ENCODE peak calls at places on chromosome 1, in nine cellular contexts. H is sigmoid colon, O is endothelial cell, Q is cardiac muscle cell, D is astrocyte of the cerebellum, B is nephron progenitor cell, U is IMR-90, W is fibroblast of lung, Z is psoas muscle. Y is an unnamed sample.
A peak's percentile ranks its signal among the peaks of the same experiment; 100 is the strongest.

GRCh38 chr1:9341301-9341845 is 48.7 kb downstream of the SPSB1 start:
- DNase-seq in H (no peak), O (no peak), Q (no peak), D (no peak), B (no peak), U (no peak), W (no peak), Z (no peak), Y (no peak)

GRCh38 chr1:160768295-160768657 is 27.7 kb upstream of the LY9 start:
- DNase-seq in H (no peak), O (peak; percentile 50), Q (peak; percentile 10), D (no peak), B (no peak), U (no peak), W (no peak), Z (peak; percentile 56), Y (no peak)

GRCh38 chr1:42957229-42957879 is 1.3 kb downstream of the SLC2A1 start:
- DNase-seq in H (no peak), O (no peak), Q (no peak), D (no peak), B (no peak), U (no peak), W (no peak), Z (no peak), Y (no peak)

GRCh38 chr1:921011-921837 is 2.5 kb upstream of the SAMD11 start:
- DNase-seq in H (no peak), O (peak; percentile 69), Q (peak; percentile 93), D (peak; percentile 29), B (peak; percentile 88), U (peak; percentile 71), W (peak; percentile 68), Z (peak; percentile 85), Y (peak; percentile 29)

GRCh38 chr1:228050571-228051181 is 31.8 kb upstream of the ARF1 start:
- DNase-seq in H (no peak), O (no peak), Q (no peak), D (no peak), B (no peak), U (no peak), W (no peak), Z (peak; percentile 29), Y (no peak)

GRCh38 chr1:221712198-221712684 is 29.6 kb downstream of the DUSP10 start:
- DNase-seq in H (no peak), O (no peak), Q (no peak), D (peak; percentile 74), B (no peak), U (peak; percentile 99), W (peak; percentile 87), Z (no peak), Y (no peak)

GRCh38 chr1:173122958-173123852 is 72.5 kb upstream of the TNFSF18 start:
- DNase-seq in H (peak; percentile 93), O (peak; percentile 7), Q (peak; percentile 18), D (peak; percentile 57), B (no peak), U (peak; percentile 95), W (peak; percentile 98), Z (peak; percentile 77), Y (peak; percentile 84)

GRCh38 chr1:59499273-59499955 is 202.5 kb downstream of the FGGY start:
- DNase-seq in H (no peak), O (no peak), Q (no peak), D (no peak), B (no peak), U (no peak), W (no peak), Z (no peak), Y (no peak)

GRCh38 chr1:230087034-230087721 is 20.1 kb downstream of the GALNT2 start:
- DNase-seq in H (no peak), O (no peak), Q (no peak), D (no peak), B (no peak), U (no peak), W (no peak), Z (no peak), Y (no peak)

GRCh38 chr1:85661767-85662166 is 46.5 kb downstream of the ZNHIT6 start:
- DNase-seq in H (no peak), O (no peak), Q (peak; percentile 25), D (no peak), B (no peak), U (no peak), W (no peak), Z (no peak), Y (no peak)

GRCh38 chr1:45971922-45972321 is 160.5 kb downstream of the PIK3R3 start:
- DNase-seq in H (no peak), O (no peak), Q (no peak), D (no peak), B (no peak), U (no peak), W (no peak), Z (no peak), Y (no peak)

GRCh38 chr1:153538315-153538821 is 2.4 kb downstream of the S100A5 start:
- DNase-seq in H (no peak), O (no peak), Q (peak; percentile 51), D (no peak), B (no peak), U (peak; percentile 43), W (no peak), Z (peak; percentile 58), Y (no peak)

GRCh38 chr1:38611661-38612211 is 247.8 kb downstream of the RRAGC start:
- DNase-seq in H (no peak), O (no peak), Q (no peak), D (no peak), B (no peak), U (no peak), W (no peak), Z (no peak), Y (no peak)

GRCh38 chr1:63915121-63915520 is 141.3 kb downstream of the ROR1 start:
- DNase-seq in H (no peak), O (peak; percentile 16), Q (no peak), D (peak; percentile 24), B (no peak), U (peak; percentile 54), W (peak; percentile 47), Z (no peak), Y (no peak)
- TF ChIP-seq CTCF in H (no peak), O (no peak), Q (peak; percentile 17), D (peak; percentile 55), B (peak; percentile 26), U (peak; percentile 53), W (peak; percentile 34), Z (no peak), Y (peak; percentile 38)

GRCh38 chr1:20700636-20701215 is 17.1 kb downstream of the KIF17 start:
- DNase-seq in H (no peak), O (no peak), Q (no peak), D (no peak), B (no peak), U (no peak), W (no peak), Z (no peak), Y (no peak)

GRCh38 chr1:20701847-20702246 is 16.0 kb downstream of the KIF17 start:
- DNase-seq in H (no peak), O (no peak), Q (no peak), D (no peak), B (no peak), U (no peak), W (no peak), Z (no peak), Y (no peak)

GRCh38 chr1:20701446-20701845 is 16.4 kb downstream of the KIF17 start:
- DNase-seq in H (no peak), O (no peak), Q (no peak), D (no peak), B (no peak), U (no peak), W (no peak), Z (no peak), Y (no peak)

GRCh38 chr1:20703124-20703756 is 14.6 kb downstream of the KIF17 start:
- DNase-seq in H (no peak), O (no peak), Q (no peak), D (no peak), B (no peak), U (no peak), W (no peak), Z (no peak), Y (no peak)

DNA sequence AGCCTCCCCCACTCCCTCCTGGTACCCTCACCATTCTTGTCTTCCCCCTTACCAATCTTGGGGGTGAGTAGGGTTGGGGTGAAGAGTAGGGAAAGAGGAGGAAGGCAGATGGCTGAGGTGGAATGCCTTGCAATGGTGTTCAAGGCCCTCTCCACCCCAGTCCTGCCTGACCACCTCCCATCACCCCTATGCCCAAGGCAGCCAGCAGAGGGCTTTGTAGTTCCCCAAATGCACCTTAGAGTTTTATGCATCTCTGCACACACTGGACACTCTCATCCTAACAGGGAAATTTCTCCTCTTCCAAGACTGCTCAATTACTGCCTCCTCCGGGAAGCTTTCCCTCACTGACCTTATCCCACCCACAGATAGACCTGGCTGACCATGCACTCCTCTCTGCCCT is 15.4 kb downstream of the KIF17 start:
- DNase-seq in H (no peak), O (no peak), Q (no peak), D (no peak), B (no peak), U (peak; percentile 39), W (peak; percentile 21), Z (no peak), Y (no peak)
- TF ChIP-seq CTCF in H (no peak), O (no peak), Q (peak; percentile 46), D (peak; percentile 59), B (peak; percentile 6), U (peak; percentile 48), W (peak; percentile 38), Z (no peak), Y (peak; percentile 48)

GRCh38 chr1:79193211-79194079 is 186.9 kb upstream of the ADGRL4 start:
- DNase-seq in H (no peak), O (peak; percentile 28), Q (no peak), D (no peak), B (no peak), U (peak; percentile 74), W (peak; percentile 79), Z (no peak), Y (no peak)

GRCh38 chr1:79198841-79199240 is 192.3 kb upstream of the ADGRL4 start:
- DNase-seq in H (no peak), O (no peak), Q (no peak), D (no peak), B (no peak), U (peak; percentile 61), W (peak; percentile 61), Z (no peak), Y (peak; percentile 37)

GRCh38 chr1:79197421-79197820 is 190.9 kb upstream of the ADGRL4 start:
- DNase-seq in H (no peak), O (peak; percentile 26), Q (peak; percentile 16), D (no peak), B (no peak), U (peak; percentile 38), W (peak; percentile 52), Z (no peak), Y (peak; percentile 19)
- TF ChIP-seq CTCF in H (no peak), O (peak; percentile 29), Q (peak; percentile 40), D (peak; percentile 21), B (peak; percentile 19), U (peak; percentile 46), W (peak; percentile 22), Z (peak; percentile 29), Y (peak; percentile 45)

DNA sequence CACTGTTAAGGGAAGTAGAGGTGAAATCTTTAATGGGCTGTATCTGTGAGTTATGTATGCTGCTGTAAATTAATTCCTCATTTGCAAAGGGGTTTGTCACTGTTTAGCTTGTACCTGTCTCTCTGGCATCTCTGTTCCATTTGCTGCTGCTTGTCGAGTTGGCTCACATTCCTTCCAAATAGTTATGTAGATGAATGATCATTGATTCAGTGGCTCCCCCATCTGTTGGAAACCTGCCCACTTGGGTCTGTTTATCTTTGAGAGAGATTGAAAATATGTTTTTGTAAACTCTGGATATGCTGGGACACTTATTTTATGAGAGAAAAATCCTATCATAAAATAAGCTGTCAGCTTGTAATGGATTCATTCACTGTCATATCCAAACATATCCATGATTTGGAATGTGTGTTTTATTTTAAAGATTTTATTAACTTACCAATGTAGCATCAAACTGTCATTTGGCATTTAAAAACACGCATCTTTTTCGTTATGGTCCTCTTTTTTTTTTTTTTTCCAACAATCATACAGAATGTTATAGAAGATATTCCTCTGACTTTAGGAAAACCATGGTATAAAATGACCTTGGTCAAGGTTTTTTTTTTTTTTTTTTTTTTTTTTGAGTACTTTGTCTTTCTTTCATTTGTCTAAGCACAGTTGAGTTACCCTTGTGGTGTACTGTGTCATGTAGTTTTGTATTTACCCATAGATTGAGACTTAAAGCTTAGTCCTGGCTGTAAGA is 3.5 kb downstream of the RYR2 start:
- DNase-seq in H (no peak), O (no peak), Q (peak; percentile 69), D (no peak), B (no peak), U (no peak), W (no peak), Z (no peak), Y (no peak)
- TF ChIP-seq CTCF in H (no peak), O (no peak), Q (no peak), D (no peak), B (no peak), U (no peak), W (no peak), Z (no peak), Y (no peak)

Y was measured in AG09319.